ENCODE peak calls at places on chromosomes 11 and 22, in ten cellular contexts. Y, Z, L, V, B, S, G, P, R and U are unnamed samples.
A peak's percentile ranks its signal among the peaks of the same experiment; 100 is the strongest.

GRCh38 chr22:23260645-23261581 is 80.6 kb downstream of the BCR start:
- DNase-seq in L (no peak), P (no peak), R (no peak), B (no peak), G (no peak), V (no peak), Z (no peak), S (no peak), Y (no peak), U (no peak)

GRCh38 chr11:66100272-66101037 is 30.4 kb downstream of the PACS1 start:
- DNase-seq in Z (peak; percentile 54), S (no peak), V (peak; percentile 69), B (peak; percentile 37), R (no peak), G (peak; percentile 48), P (peak; percentile 36), Y (peak; percentile 93), L (peak; percentile 74), U (no peak)

GRCh38 chr22:41181349-41182241 is 23.5 kb upstream of the L3MBTL2 start:
- DNase-seq in B (peak; percentile 67), R (no peak), Y (no peak), P (no peak), L (no peak), Z (peak; percentile 74), G (peak; percentile 67), S (peak; percentile 60), V (no peak), U (no peak)

GRCh38 chr11:10906521-10906920 is 48.7 kb upstream of the ZBED5 start:
- DNase-seq in Z (peak; percentile 71), Y (no peak), L (no peak), V (no peak), G (no peak), B (peak; percentile 51), P (no peak), R (no peak), S (peak; percentile 56), U (no peak)

GRCh38 chr11:746289-747175 is 732 bp upstream of the TALDO1 start:
- DNase-seq in S (no peak), Y (no peak), G (peak; percentile 28), B (no peak), L (no peak), Z (peak; percentile 53), V (no peak), R (no peak), P (no peak), U (no peak)

GRCh38 chr11:17748761-17749721 is 14.5 kb downstream of the KCNC1 start:
- DNase-seq in Z (no peak), L (peak; percentile 35), B (no peak), V (no peak), S (no peak), G (no peak), Y (no peak), R (no peak), P (no peak), U (no peak)

GRCh38 chr11:128692750-128693578 is 908 bp upstream of the FLI1 start:
- DNase-seq in B (peak; percentile 63), R (no peak), G (no peak), L (peak; percentile 67), Y (no peak), V (peak; percentile 61), S (no peak), Z (peak; percentile 27), P (no peak), U (no peak)

GRCh38 chr11:85627332-85627997 is at the start of gene DLG2:
- DNase-seq in P (no peak), B (peak; percentile 39), L (no peak), Y (no peak), R (no peak), S (no peak), G (peak; percentile 65), V (no peak), Z (peak; percentile 61), U (no peak)

GRCh38 chr11:107591446-107592236 is 694 bp downstream of the ELMOD1 start:
- DNase-seq in Y (no peak), R (no peak), Z (peak; percentile 22), L (no peak), G (no peak), P (peak; percentile 10), S (no peak), V (peak; percentile 16), B (no peak), U (no peak)

GRCh38 chr11:67071420-67072284 is 15.0 kb downstream of the RHOD start:
- DNase-seq in Y (peak; percentile 76), G (no peak), V (peak; percentile 71), P (peak; percentile 94), R (no peak), B (peak; percentile 72), S (no peak), L (peak; percentile 89), Z (peak; percentile 36), U (no peak)

GRCh38 chr11:110858556-110858921 is 146.3 kb upstream of the ARHGAP20 start:
- DNase-seq in S (no peak), P (no peak), G (peak; percentile 11), Y (peak; percentile 46), R (no peak), B (peak; percentile 43), L (no peak), Z (peak; percentile 83), V (peak; percentile 7), U (no peak)

GRCh38 chr11:2409026-2409553 is 8.5 kb downstream of the TSSC4 start:
- DNase-seq in G (no peak), S (no peak), Y (no peak), V (no peak), Z (no peak), R (no peak), P (no peak), L (no peak), B (no peak), U (no peak)

GRCh38 chr11:1652778-1653540 is 23.4 kb downstream of the KRTAP5-5 start:
- DNase-seq in B (peak; percentile 57), P (peak; percentile 89), G (no peak), S (no peak), L (peak; percentile 85), V (peak; percentile 48), Y (peak; percentile 69), R (peak; percentile 7), Z (peak; percentile 40), U (no peak)

GRCh38 chr22:44224166-44224565 is 43.4 kb downstream of the PARVG start:
- DNase-seq in G (peak; percentile 63), V (no peak), P (no peak), B (no peak), L (no peak), S (no peak), Z (peak; percentile 23), R (no peak), Y (no peak), U (no peak)

GRCh38 chr11:2813141-2813908 is 72.2 kb downstream of the CDKN1C start:
- DNase-seq in V (no peak), P (no peak), G (no peak), S (no peak), Z (peak; percentile 6), B (peak; percentile 44), L (peak; percentile 37), R (peak; percentile 62), Y (no peak), U (no peak)

GRCh38 chr11:115672999-115673411 is 168.8 kb upstream of the CADM1 start:
- DNase-seq in Y (peak; percentile 13), B (peak; percentile 1), P (no peak), V (no peak), L (no peak), R (peak; percentile 34), G (peak; percentile 22), S (peak; percentile 66), Z (no peak), U (no peak)

GRCh38 chr11:69891421-69892236 is 72.4 kb upstream of the FGF3 start:
- DNase-seq in Y (no peak), G (no peak), S (no peak), B (no peak), Z (no peak), R (no peak), V (no peak), L (peak; percentile 86), P (no peak), U (no peak)

GRCh38 chr11:106231591-106231990 is 154.1 kb downstream of the AASDHPPT start:
- DNase-seq in V (no peak), Z (peak; percentile 43), S (peak; percentile 10), B (peak; percentile 52), P (no peak), R (no peak), L (no peak), Y (peak; percentile 20), G (no peak), U (peak; percentile 55)
- TF ChIP-seq CTCF in V (no peak), Z (peak; percentile 37), S (peak; percentile 34), B (peak; percentile 45), P (no peak), R (peak; percentile 40), L (no peak), Y (peak; percentile 63), G (no peak), U (peak; percentile 50)

DNA sequence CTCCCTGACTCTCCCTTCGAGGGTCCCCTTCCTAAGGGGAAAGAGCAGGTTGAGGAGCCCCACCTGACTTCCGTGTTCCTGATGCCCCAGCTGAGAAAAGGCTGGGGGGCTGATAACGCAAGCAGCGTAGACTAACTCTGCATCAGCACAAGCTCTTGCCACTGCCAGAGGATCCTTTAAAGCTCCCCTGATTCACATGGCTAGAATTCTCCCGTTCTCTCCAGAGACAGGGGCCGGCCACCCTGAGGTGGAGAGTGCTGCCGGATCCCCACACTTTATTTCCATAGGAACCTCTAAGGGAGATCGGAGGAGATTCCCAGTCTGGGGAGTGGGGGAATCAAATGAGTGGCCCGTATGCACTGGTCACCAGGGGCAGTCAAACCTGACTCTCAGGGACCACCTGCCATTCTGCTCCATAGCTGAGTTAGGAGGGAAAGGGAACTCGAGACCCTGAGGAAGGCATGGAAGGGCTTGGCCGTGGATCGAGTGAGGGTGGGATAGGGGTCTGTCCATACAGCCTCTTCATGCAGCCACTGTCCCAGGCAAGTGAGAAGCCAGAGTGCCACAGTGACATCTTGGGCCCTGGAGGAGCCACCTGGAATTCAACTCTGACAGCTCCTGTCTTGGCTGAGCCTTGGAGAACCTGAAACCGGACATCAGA is 1.4 kb upstream of the VSIG10L2 start:
- DNase-seq in L (no peak), R (no peak), B (no peak), P (no peak), V (no peak), G (no peak), Z (no peak), Y (no peak), S (no peak), U (no peak)
- H3K4me3 ChIP-seq in L (no peak overlapping the region), R (no peak overlapping the region), B (no peak overlapping the region), P (no peak overlapping the region), V (no peak overlapping the region), G (no peak overlapping the region), Z (no peak overlapping the region), Y (no peak overlapping the region), S (no peak overlapping the region), U (no peak overlapping the region)

GRCh38 chr11:58963551-58964075 is 24.3 kb downstream of the GLYATL1 start:
- DNase-seq in B (peak; percentile 74), Y (peak; percentile 60), S (peak; percentile 13), Z (peak; percentile 74), G (peak; percentile 77), V (no peak), P (no peak), L (peak; percentile 69), R (peak; percentile 27), U (peak; percentile 26)
- TF ChIP-seq CTCF in B (peak; percentile 17), Y (peak; percentile 46), S (peak; percentile 57), Z (peak; percentile 17), G (peak; percentile 29), V (no peak), P (no peak), L (peak; percentile 38), R (peak; percentile 45), U (peak; percentile 17)

DNA sequence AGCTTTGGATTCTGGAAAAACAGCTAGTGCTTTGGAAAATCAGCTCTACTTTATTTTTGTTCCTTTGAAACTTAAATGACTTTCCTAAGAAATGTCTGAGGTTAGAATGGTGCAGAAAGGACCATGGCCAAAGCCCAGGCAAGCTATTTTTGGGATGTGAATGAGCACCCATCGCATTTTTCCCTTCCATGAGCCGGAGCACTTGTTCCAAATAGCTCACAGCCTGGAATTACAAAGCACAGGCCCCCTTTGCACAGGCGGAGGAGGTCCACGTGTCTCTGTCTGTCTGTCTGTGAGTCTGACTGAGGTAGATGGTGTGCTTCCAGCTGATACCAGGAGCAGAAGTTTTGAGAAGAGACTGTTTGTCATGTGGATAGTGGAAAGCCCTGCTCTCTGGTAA is 50.7 kb downstream of the MICAL2 start:
- DNase-seq in V (no peak), G (no peak), Y (no peak), Z (no peak), R (no peak), B (no peak), L (no peak), P (no peak), S (no peak), U (no peak)
- H3K4me3 ChIP-seq in V (no peak overlapping the region), G (no peak overlapping the region), Y (no peak overlapping the region), Z (no peak overlapping the region), R (no peak overlapping the region), B (no peak overlapping the region), L (no peak overlapping the region), P (no peak overlapping the region), S (no peak overlapping the region), U (no peak overlapping the region)